ENCODE peak calls at places on chromosomes 4 and X, in seven cellular contexts. M is endothelial cell of umbilical vein, Z is A549, J is suprapubic skin, N is IMR-90, B is ovary, P is adrenal gland. G is an unnamed sample.

GRCh38 chr4:151563194-151563593 is 154.2 kb downstream of the FHIP1A start:
- DNase-seq in Z (no peak), M (no peak), N (no peak), P (no peak), B (no peak), J (no peak), G (peak)

GRCh38 chr4:105194328-105195231 is 47.9 kb downstream of the TET2 start:
- DNase-seq in B (no peak), Z (no peak), N (peak), J (no peak), P (no peak), M (peak), G (no peak)

GRCh38 chr4:155930330-155930729 is 23.3 kb downstream of the CTSO start:
- DNase-seq in Z (no peak), B (no peak), J (no peak), P (no peak), N (no peak), M (no peak), G (no peak)

GRCh38 chr4:173478136-173478860 is 51.7 kb downstream of the HAND2 start:
- DNase-seq in J (no peak), B (no peak), P (no peak), M (no peak), N (peak), Z (no peak), G (no peak)

GRCh38 chr4:20426028-20426427 is 174.3 kb downstream of the SLIT2 start:
- DNase-seq in P (no peak), N (no peak), B (no peak), M (no peak), Z (no peak), J (no peak), G (no peak)

GRCh38 chr4:86223472-86223871 is 136.4 kb downstream of the MAPK10 start:
- DNase-seq in M (peak), P (no peak), N (peak), Z (peak), J (no peak), B (no peak), G (no peak)

GRCh38 chrX:49876750-49877149 is 2.5 kb upstream of the USP27X start:
- DNase-seq in P (peak), N (peak), Z (peak), M (peak), B (no peak), J (no peak), G (peak)

GRCh38 chr4:6824772-6825402 is 42.4 kb downstream of the KIAA0232 start:
- DNase-seq in B (no peak), M (no peak), P (no peak), J (no peak), N (peak), Z (no peak), G (no peak)

GRCh38 chrX:1134976-1135375 is 77.5 kb downstream of the CRLF2 start:
- DNase-seq in B (no peak), N (no peak), M (no peak), J (no peak), Z (no peak), P (no peak), G (no peak)

GRCh38 chr4:137558951-137559350 is 26.7 kb upstream of the PCDH18 start:
- DNase-seq in M (peak), J (no peak), N (peak), Z (no peak), P (no peak), B (no peak), G (no peak)

GRCh38 chr4:108651068-108651794 is 832 bp downstream of the OSTC start:
- DNase-seq in P (no peak), B (no peak), M (peak), J (no peak), Z (peak), N (peak), G (no peak)

GRCh38 chr4:1676605-1677525 is 7.2 kb downstream of the FAM53A start:
- DNase-seq in P (no peak), J (no peak), Z (no peak), B (no peak), N (no peak), M (no peak), G (no peak)

GRCh38 chrX:56928546-56928945 is 66.8 kb downstream of the SPIN3 start:
- DNase-seq in M (no peak), P (no peak), J (no peak), Z (no peak), B (no peak), N (no peak), G (no peak)

GRCh38 chrX:19377799-19378198 is 34.1 kb downstream of the PDHA1 start:
- DNase-seq in P (no peak), M (no peak), Z (no peak), J (no peak), N (no peak), B (no peak), G (no peak)

GRCh38 chr4:42080284-42080683 is 72.2 kb downstream of the BEND4 start:
- DNase-seq in N (no peak), P (no peak), Z (no peak), J (no peak), M (no peak), B (no peak), G (no peak)

GRCh38 chr4:15355464-15355863 is 72.4 kb upstream of the C1QTNF7 start:
- DNase-seq in B (no peak), N (no peak), J (no peak), Z (no peak), P (no peak), M (no peak), G (no peak)

GRCh38 chr4:2688281-2688680 is 67.9 kb downstream of the TNIP2 start:
- DNase-seq in P (no peak), J (no peak), M (no peak), B (no peak), Z (no peak), N (no peak), G (no peak)

GRCh38 chr4:174320501-174321199 is 36.9 kb downstream of the CEP44 start:
- DNase-seq in P (no peak), N (peak), Z (no peak), B (no peak), J (no peak), M (peak), G (no peak)

GRCh38 chr4:121814756-121815155 is 8.9 kb downstream of the CCNA2 start:
- DNase-seq in B (no peak), Z (no peak), N (peak), M (no peak), P (no peak), J (no peak), G (no peak)

GRCh38 chrX:16664059-16664458 is 14.1 kb downstream of the S100G start:
- DNase-seq in Z (no peak), J (no peak), P (no peak), B (no peak), M (no peak), N (peak), G (no peak)

GRCh38 chr4:6971536-6972374 is 62.1 kb downstream of the TBC1D14 start:
- DNase-seq in J (no peak), P (no peak), Z (no peak), N (no peak), M (no peak), B (no peak), G (no peak)

GRCh38 chrX:101417981-101418841 is 10.2 kb downstream of the HNRNPH2 start:
- DNase-seq in J (peak), M (peak), P (peak), N (no peak), Z (no peak), B (peak), G (peak)

GRCh38 chr4:113840850-113841249 is 79.3 kb upstream of the CAMK2D start:
- DNase-seq in Z (no peak), N (peak), P (no peak), J (no peak), B (no peak), M (no peak), G (no peak)

GRCh38 chrX:95505721-95506120 is 1178.9 kb upstream of the DIAPH2 start:
- DNase-seq in N (no peak), Z (no peak), J (no peak), M (no peak), B (no peak), P (no peak), G (no peak)

GRCh38 chr4:13481569-13481968 is 2.6 kb downstream of the RAB28 start:
- DNase-seq in J (no peak), B (no peak), M (peak), Z (peak), P (no peak), N (peak), G (no peak)

GRCh38 chr4:13483142-13484044 is 747 bp downstream of the RAB28 start:
- DNase-seq in N (peak), M (peak), P (peak), B (no peak), J (peak), Z (peak), G (peak)

GRCh38 chr4:13484749-13485345 is 707 bp upstream of the RAB28 start:
- DNase-seq in N (peak), M (no peak), P (no peak), J (no peak), Z (peak), B (no peak), G (no peak)

GRCh38 chr4:13478707-13479106 is 5.4 kb downstream of the RAB28 start:
- DNase-seq in N (no peak), Z (no peak), P (no peak), B (no peak), M (no peak), J (no peak), G (no peak)

GRCh38 chr4:13484045-13484748 is at the start of gene RAB28:
- DNase-seq in N (peak), B (peak), P (peak), Z (peak), M (peak), J (peak), G (peak)
- TF ChIP-seq POLR2A in N (peak), B (peak), P (peak), Z (peak), M (no peak), J (no peak), G (peak)

GRCh38 chr4:11623726-11624037 is 195.0 kb upstream of the HS3ST1 start:
- DNase-seq in P (peak), M (peak), N (peak), B (no peak), J (no peak), Z (peak), G (peak)
- TF ChIP-seq CTCF in P (peak), M (peak), N (peak), B (no peak), J (no peak), Z (peak), G (peak)

GRCh38 chrX:154519389-154519788 is 3.4 kb upstream of the FAM3A start:
- DNase-seq in Z (no peak), J (no peak), N (no peak), M (no peak), P (no peak), B (no peak), G (no peak)

GRCh38 chrX:154515803-154516654 is at the start of gene FAM3A:
- DNase-seq in M (peak), P (peak), Z (peak), B (peak), N (peak), J (peak), G (peak)

GRCh38 chrX:154513662-154514204 is 2.3 kb downstream of the FAM3A start:
- DNase-seq in P (no peak), Z (no peak), B (no peak), N (no peak), J (no peak), M (no peak), G (no peak)

GRCh38 chrX:154516655-154517100 is 646 bp upstream of the FAM3A start:
- DNase-seq in M (peak), B (no peak), J (peak), Z (no peak), N (peak), P (peak), G (peak)

GRCh38 chrX:154517101-154517781 is 1.2 kb upstream of the FAM3A start:
- DNase-seq in Z (no peak), J (peak), M (no peak), P (peak), B (peak), N (no peak), G (no peak)
- H3K4me3 ChIP-seq in Z (no peak), J (peak), M (no peak), P (no peak), B (peak), N (no peak), G (no peak)

DNA sequence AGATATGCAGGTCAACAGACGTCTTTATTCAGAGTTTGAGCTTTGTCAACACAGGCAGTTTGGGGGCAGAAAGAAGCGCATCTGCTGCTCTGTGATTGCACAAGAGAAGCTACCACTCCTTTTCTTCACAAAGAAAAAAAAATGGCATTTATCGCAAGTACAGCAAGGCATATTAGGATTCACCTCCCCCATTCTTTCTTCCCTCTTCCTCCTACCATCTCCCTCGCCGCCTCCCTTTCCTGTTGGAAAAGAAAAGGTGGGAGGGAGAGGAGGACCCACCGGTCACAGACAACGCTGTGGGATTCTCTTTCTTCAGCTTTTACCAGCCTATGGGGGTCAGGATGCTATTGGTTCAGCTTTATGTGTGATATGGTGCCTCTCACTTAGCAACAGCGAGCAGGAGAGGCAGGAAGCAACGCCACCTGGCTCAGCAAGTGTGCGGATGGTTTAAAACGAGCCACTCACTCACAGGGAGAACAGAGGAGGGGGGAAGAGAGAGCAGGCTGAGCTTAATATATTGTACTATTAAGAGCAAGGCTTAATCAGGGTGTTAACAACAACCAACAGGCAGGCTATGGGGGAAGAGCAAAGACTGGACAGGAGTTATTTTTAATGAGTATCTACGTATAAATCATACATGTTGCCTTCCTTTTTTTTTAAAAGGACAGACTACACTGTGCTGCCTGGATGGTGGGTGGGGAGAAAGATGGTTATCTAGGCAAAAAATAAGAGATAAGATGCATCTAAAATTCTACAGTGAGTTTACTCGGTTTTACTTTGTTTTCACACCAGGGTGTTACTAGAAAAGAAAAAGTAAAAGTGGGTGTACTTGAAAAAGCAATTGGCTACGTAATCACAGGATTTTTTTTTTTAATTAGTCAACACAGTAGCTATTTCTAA is 104.7 kb downstream of the MAML3 start:
- DNase-seq in Z (peak), N (peak), J (no peak), P (peak), B (peak), M (peak), G (peak)
- TF ChIP-seq POLR2A in Z (peak), N (no peak), J (no peak), P (no peak), B (no peak), M (peak), G (no peak)